ENCODE peak calls at places on chromosomes 4 and X, in five cellular contexts. One of them, this sample, is unnamed.
A peak's percentile ranks its signal among the peaks of the same experiment; 100 is the strongest.

GRCh38 chr4:188254211-188254610 is 115.0 kb downstream of the TRIML1 start:
- DNase-seq in heart left ventricle: no peak
- DNase-seq in fibroblast of pulmonary artery: no peak
- DNase-seq in A549: no peak
- DNase-seq in BJ: no peak
- DNase-seq in this sample: no peak

GRCh38 chr4:100208964-100209363 is 18.7 kb upstream of the DDIT4L start:
- DNase-seq in A549: no peak
- DNase-seq in heart left ventricle: no peak
- DNase-seq in BJ: no peak
- DNase-seq in fibroblast of pulmonary artery: no peak
- DNase-seq in this sample: no peak

GRCh38 chr4:5973486-5974220 is 44.6 kb downstream of the C4orf50 start:
- DNase-seq in BJ: no peak
- DNase-seq in fibroblast of pulmonary artery: no peak
- DNase-seq in heart left ventricle: no peak
- DNase-seq in A549: no peak
- DNase-seq in this sample: no peak

GRCh38 chrX:5898463-5898862 is 330.2 kb downstream of the NLGN4X start:
- DNase-seq in BJ: no peak
- DNase-seq in heart left ventricle: no peak
- DNase-seq in A549: no peak
- DNase-seq in fibroblast of pulmonary artery: no peak
- DNase-seq in this sample: no peak

GRCh38 chrX:155888139-155888538 is 7.0 kb downstream of the VAMP7 start:
- DNase-seq in fibroblast of pulmonary artery: peak; percentile 77
- DNase-seq in A549: no peak
- DNase-seq in heart left ventricle: no peak
- DNase-seq in BJ: peak; percentile 29
- DNase-seq in this sample: peak; percentile 80

GRCh38 chr4:38673109-38673978 is 9.3 kb downstream of the KLF3 start:
- DNase-seq in fibroblast of pulmonary artery: peak; percentile 42
- DNase-seq in heart left ventricle: peak; percentile 64
- DNase-seq in BJ: peak; percentile 19
- DNase-seq in A549: peak; percentile 21
- DNase-seq in this sample: no peak

GRCh38 chr4:152634110-152634760 is 45.6 kb downstream of the TMEM154 start:
- DNase-seq in A549: no peak
- DNase-seq in BJ: no peak
- DNase-seq in heart left ventricle: no peak
- DNase-seq in fibroblast of pulmonary artery: peak; percentile 52
- DNase-seq in this sample: no peak

GRCh38 chrX:149569770-149570169 is 17.5 kb downstream of the MAGEA9B start:
- DNase-seq in A549: no peak
- DNase-seq in heart left ventricle: no peak
- DNase-seq in BJ: no peak
- DNase-seq in fibroblast of pulmonary artery: no peak
- DNase-seq in this sample: no peak

GRCh38 chrX:94400488-94400887 is 726.5 kb downstream of the FAM133A start:
- DNase-seq in A549: no peak
- DNase-seq in BJ: no peak
- DNase-seq in fibroblast of pulmonary artery: no peak
- DNase-seq in heart left ventricle: no peak
- DNase-seq in this sample: peak; percentile 2

GRCh38 chr4:74202062-74202586 is 44.2 kb downstream of the MTHFD2L start:
- DNase-seq in fibroblast of pulmonary artery: peak; percentile 9
- DNase-seq in BJ: no peak
- DNase-seq in A549: no peak
- DNase-seq in heart left ventricle: no peak
- DNase-seq in this sample: no peak

GRCh38 chr4:160403066-160403465 is 1300.2 kb downstream of the RAPGEF2 start:
- DNase-seq in BJ: no peak
- DNase-seq in heart left ventricle: no peak
- DNase-seq in A549: no peak
- DNase-seq in fibroblast of pulmonary artery: no peak
- DNase-seq in this sample: no peak

GRCh38 chr4:75598390-75598789 is 31.9 kb downstream of the CDKL2 start:
- DNase-seq in heart left ventricle: no peak
- DNase-seq in A549: no peak
- DNase-seq in fibroblast of pulmonary artery: peak; percentile 48
- DNase-seq in BJ: peak; percentile 25
- DNase-seq in this sample: peak; percentile 10

GRCh38 chr4:134727696-134728095 is 526.1 kb upstream of the PABPC4L start:
- DNase-seq in heart left ventricle: no peak
- DNase-seq in fibroblast of pulmonary artery: no peak
- DNase-seq in A549: no peak
- DNase-seq in BJ: no peak
- DNase-seq in this sample: no peak

GRCh38 chr4:143358419-143358818 is 21.7 kb downstream of the GAB1 start:
- DNase-seq in A549: no peak
- DNase-seq in BJ: no peak
- DNase-seq in fibroblast of pulmonary artery: no peak
- DNase-seq in heart left ventricle: no peak
- DNase-seq in this sample: no peak

GRCh38 chrX:109629310-109629709 is 4.3 kb upstream of the KCNE5 start:
- DNase-seq in fibroblast of pulmonary artery: peak; percentile 56
- DNase-seq in heart left ventricle: no peak
- DNase-seq in A549: no peak
- DNase-seq in BJ: no peak
- DNase-seq in this sample: no peak

GRCh38 chr4:16772366-16772850 is 126.0 kb downstream of the LDB2 start:
- DNase-seq in A549: no peak
- DNase-seq in fibroblast of pulmonary artery: peak; percentile 80
- DNase-seq in BJ: no peak
- DNase-seq in heart left ventricle: no peak
- DNase-seq in this sample: no peak

GRCh38 chr4:81684357-81684756 is 212.7 kb upstream of the RASGEF1B start:
- DNase-seq in fibroblast of pulmonary artery: no peak
- DNase-seq in BJ: no peak
- DNase-seq in heart left ventricle: no peak
- DNase-seq in A549: no peak
- DNase-seq in this sample: no peak

GRCh38 chrX:39337461-39337860 is 536.2 kb downstream of the MID1IP1 start:
- DNase-seq in fibroblast of pulmonary artery: no peak
- DNase-seq in BJ: no peak
- DNase-seq in heart left ventricle: no peak
- DNase-seq in A549: no peak
- DNase-seq in this sample: no peak

GRCh38 chrX:49947778-49948177 is 25.4 kb downstream of the CLCN5 start:
- DNase-seq in fibroblast of pulmonary artery: no peak
- DNase-seq in heart left ventricle: no peak
- DNase-seq in A549: no peak
- DNase-seq in BJ: no peak
- DNase-seq in this sample: no peak

GRCh38 chrX:138745215-138745614 is 33.7 kb upstream of the FGF13 start:
- DNase-seq in fibroblast of pulmonary artery: peak; percentile 60
- DNase-seq in A549: peak; percentile 2
- DNase-seq in heart left ventricle: no peak
- DNase-seq in BJ: no peak
- DNase-seq in this sample: no peak

GRCh38 chrX:41435708-41436107 is 11.4 kb upstream of the NYX start:
- DNase-seq in heart left ventricle: no peak
- DNase-seq in fibroblast of pulmonary artery: no peak
- DNase-seq in BJ: no peak
- DNase-seq in A549: no peak
- DNase-seq in this sample: no peak

GRCh38 chr4:3465698-3466671 is 2.9 kb downstream of the DOK7 start:
- DNase-seq in fibroblast of pulmonary artery: no peak
- DNase-seq in BJ: no peak
- DNase-seq in heart left ventricle: no peak
- DNase-seq in A549: no peak
- DNase-seq in this sample: no peak

GRCh38 chrX:11427082-11428033 is 134.1 kb downstream of the AMELX start:
- DNase-seq in heart left ventricle: peak; percentile 51
- DNase-seq in BJ: no peak
- DNase-seq in fibroblast of pulmonary artery: no peak
- DNase-seq in A549: no peak
- DNase-seq in this sample: no peak

GRCh38 chr4:15063341-15063740 is 61.1 kb downstream of the CPEB2 start:
- DNase-seq in heart left ventricle: no peak
- DNase-seq in BJ: no peak
- DNase-seq in fibroblast of pulmonary artery: no peak
- DNase-seq in A549: no peak
- DNase-seq in this sample: no peak

GRCh38 chr4:126986828-126987227 is 645.9 kb upstream of the INTU start:
- DNase-seq in A549: no peak
- DNase-seq in fibroblast of pulmonary artery: peak; percentile 41
- DNase-seq in heart left ventricle: no peak
- DNase-seq in BJ: no peak
- DNase-seq in this sample: peak; percentile 12

GRCh38 chr4:107579099-107579498 is 140.9 kb downstream of the PAPSS1 start:
- DNase-seq in heart left ventricle: no peak
- DNase-seq in BJ: no peak
- DNase-seq in fibroblast of pulmonary artery: no peak
- DNase-seq in A549: no peak
- DNase-seq in this sample: no peak

DNA sequence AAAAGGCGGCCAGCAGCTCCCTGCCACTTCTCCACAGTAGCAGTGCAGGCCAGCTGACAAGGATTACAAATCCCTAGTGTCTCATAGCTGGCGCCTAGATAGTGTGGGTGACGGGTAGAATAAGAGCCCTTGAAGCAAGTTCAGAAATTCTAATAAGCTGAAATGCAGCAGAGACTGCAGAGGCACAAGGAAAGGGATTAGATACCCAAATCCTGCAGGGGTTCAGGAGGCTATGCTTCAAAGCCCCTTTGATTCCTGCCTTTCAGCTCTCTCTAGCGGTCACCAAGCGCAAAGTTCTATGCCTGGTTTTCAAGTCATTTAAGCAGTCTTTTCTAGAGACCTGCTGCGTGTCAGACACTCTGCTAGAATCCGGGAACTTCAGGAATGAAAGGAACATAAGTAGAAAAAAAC is 79.2 kb downstream of the RLIM start:
- DNase-seq in A549: no peak
- DNase-seq in BJ: peak; percentile 12
- DNase-seq in heart left ventricle: no peak
- DNase-seq in fibroblast of pulmonary artery: peak; percentile 70
- DNase-seq in this sample: no peak
- TF ChIP-seq CTCF in A549: peak; percentile 24
- TF ChIP-seq CTCF in BJ: peak; percentile 54
- TF ChIP-seq CTCF in heart left ventricle: peak; percentile 17
- TF ChIP-seq CTCF in fibroblast of pulmonary artery: peak; percentile 48
- TF ChIP-seq CTCF in this sample: peak; percentile 49

GRCh38 chrX:118550792-118551191 is 55.2 kb downstream of the DOCK11 start:
- DNase-seq in heart left ventricle: no peak
- DNase-seq in fibroblast of pulmonary artery: no peak
- DNase-seq in A549: no peak
- DNase-seq in BJ: no peak
- DNase-seq in this sample: no peak

GRCh38 chrX:118552501-118552900 is 56.9 kb downstream of the DOCK11 start:
- DNase-seq in heart left ventricle: no peak
- DNase-seq in BJ: no peak
- DNase-seq in fibroblast of pulmonary artery: peak; percentile 56
- DNase-seq in A549: peak; percentile 10
- DNase-seq in this sample: no peak

GRCh38 chrX:118553042-118553714 is 57.6 kb downstream of the DOCK11 start:
- DNase-seq in fibroblast of pulmonary artery: no peak
- DNase-seq in heart left ventricle: no peak
- DNase-seq in A549: no peak
- DNase-seq in BJ: no peak
- DNase-seq in this sample: no peak

GRCh38 chrX:118548831-118549230 is 53.2 kb downstream of the DOCK11 start:
- DNase-seq in heart left ventricle: no peak
- DNase-seq in BJ: no peak
- DNase-seq in A549: no peak
- DNase-seq in fibroblast of pulmonary artery: no peak
- DNase-seq in this sample: no peak

GRCh38 chrX:118551426-118551825 is 55.8 kb downstream of the DOCK11 start:
- DNase-seq in heart left ventricle: no peak
- DNase-seq in BJ: no peak
- DNase-seq in A549: no peak
- DNase-seq in fibroblast of pulmonary artery: no peak
- DNase-seq in this sample: no peak
- TF ChIP-seq CTCF in heart left ventricle: no peak
- TF ChIP-seq CTCF in BJ: no peak
- TF ChIP-seq CTCF in A549: no peak
- TF ChIP-seq CTCF in fibroblast of pulmonary artery: no peak
- TF ChIP-seq CTCF in this sample: no peak

DNA sequence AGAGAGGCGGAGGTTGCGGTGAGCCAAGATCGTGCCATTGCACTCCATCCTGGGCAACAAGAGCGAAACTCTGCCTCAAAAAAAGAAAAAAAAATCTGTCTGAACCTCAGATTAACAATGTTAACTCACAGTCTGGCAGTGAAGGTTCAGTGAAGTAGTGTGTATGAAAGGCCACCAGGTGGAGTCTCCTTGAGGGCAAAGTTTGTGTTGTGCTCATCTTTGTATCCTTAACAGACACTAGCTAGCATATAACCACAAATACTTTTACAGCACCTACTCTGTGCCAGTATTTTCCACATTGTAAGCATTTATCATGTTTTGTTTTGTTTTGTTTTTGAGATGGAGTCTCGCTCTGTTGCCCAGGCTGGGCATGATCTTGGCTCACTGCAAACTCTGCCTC is 46.0 kb upstream of the MGST2 start:
- DNase-seq in heart left ventricle: no peak
- DNase-seq in fibroblast of pulmonary artery: peak; percentile 50
- DNase-seq in A549: no peak
- DNase-seq in BJ: no peak
- DNase-seq in this sample: no peak
- TF ChIP-seq CTCF in heart left ventricle: peak; percentile 19
- TF ChIP-seq CTCF in fibroblast of pulmonary artery: peak; percentile 66
- TF ChIP-seq CTCF in A549: peak; percentile 39
- TF ChIP-seq CTCF in BJ: peak; percentile 57
- TF ChIP-seq CTCF in this sample: peak; percentile 73

GRCh38 chr4:7575426-7575825 is 140.7 kb upstream of the PSAPL1 start:
- DNase-seq in heart left ventricle: no peak
- DNase-seq in fibroblast of pulmonary artery: no peak
- DNase-seq in BJ: no peak
- DNase-seq in A549: no peak
- DNase-seq in this sample: no peak
- TF ChIP-seq CTCF in heart left ventricle: no peak
- TF ChIP-seq CTCF in fibroblast of pulmonary artery: no peak
- TF ChIP-seq CTCF in BJ: no peak
- TF ChIP-seq CTCF in A549: no peak
- TF ChIP-seq CTCF in this sample: no peak

GRCh38 chr4:7083597-7084563 is 16.0 kb upstream of the GRPEL1 start:
- DNase-seq in heart left ventricle: no peak
- DNase-seq in A549: no peak
- DNase-seq in BJ: no peak
- DNase-seq in fibroblast of pulmonary artery: no peak
- DNase-seq in this sample: no peak

GRCh38 chr4:7087036-7087435 is 19.2 kb upstream of the GRPEL1 start:
- DNase-seq in BJ: no peak
- DNase-seq in heart left ventricle: no peak
- DNase-seq in A549: no peak
- DNase-seq in fibroblast of pulmonary artery: no peak
- DNase-seq in this sample: no peak

GRCh38 chr4:7089211-7089964 is 21.5 kb upstream of the GRPEL1 start:
- DNase-seq in BJ: no peak
- DNase-seq in A549: no peak
- DNase-seq in fibroblast of pulmonary artery: no peak
- DNase-seq in heart left ventricle: no peak
- DNase-seq in this sample: no peak

GRCh38 chr4:7086384-7086783 is 18.5 kb upstream of the GRPEL1 start:
- DNase-seq in A549: no peak
- DNase-seq in fibroblast of pulmonary artery: no peak
- DNase-seq in BJ: no peak
- DNase-seq in heart left ventricle: no peak
- DNase-seq in this sample: no peak
- TF ChIP-seq CTCF in A549: no peak
- TF ChIP-seq CTCF in fibroblast of pulmonary artery: no peak
- TF ChIP-seq CTCF in BJ: no peak
- TF ChIP-seq CTCF in heart left ventricle: no peak
- TF ChIP-seq CTCF in this sample: no peak

GRCh38 chr4:165355900-165356300 is 22.9 kb upstream of the CPE start:
- DNase-seq in heart left ventricle: no peak
- DNase-seq in A549: no peak
- DNase-seq in BJ: no peak
- DNase-seq in fibroblast of pulmonary artery: no peak
- DNase-seq in this sample: no peak
- TF ChIP-seq CTCF in heart left ventricle: peak; percentile 28
- TF ChIP-seq CTCF in A549: peak; percentile 41
- TF ChIP-seq CTCF in BJ: peak; percentile 45
- TF ChIP-seq CTCF in fibroblast of pulmonary artery: peak; percentile 49
- TF ChIP-seq CTCF in this sample: peak; percentile 78

This sample was measured in epithelial cell of proximal tubule.